ENCODE peak calls at places on chromosomes 12 and 14, in ten cellular contexts. P is NK-92 treated with Interleukin-12 subunit alpha and Interleukin-12 subunit beta, amount 100 ng/mL, for 24 hours; E is brain microvascular endothelial cell; W is heart right ventricle; N is WTC11; L is T-helper 2 cell; H is DMS53; Y is cardiac fibroblast; I is stimulated activated CD4-positive, alpha-beta T cell treated with anti-CD3 and anti-CD28 coated beads, Interleukin-2, amount 100 ng/mL, for 4 hours; C is stimulated activated CD8-positive, alpha-beta memory T cell treated with anti-CD3 and anti-CD28 coated beads, Interleukin-15, amount 100 ng/mL, for 4 hours. G is an unnamed sample.

GRCh38 chr14:51847489-51847796 is 13.0 kb upstream of the GNG2 start:
- DNase-seq in P (no peak), Y (no peak), W (no peak), E (no peak), C (no peak), L (no peak), I (no peak), H (no peak), N (no peak), G (no peak)

GRCh38 chr12:59382678-59383425 is 213.0 kb upstream of the SLC16A7 start:
- DNase-seq in N (no peak), H (no peak), L (no peak), W (no peak), I (no peak), Y (no peak), P (no peak), C (no peak), E (no peak), G (no peak)

GRCh38 chr14:72146241-72146640 is 214.0 kb downstream of the RGS6 start:
- DNase-seq in Y (no peak), I (no peak), N (no peak), C (no peak), P (no peak), H (no peak), E (no peak), L (no peak), W (no peak), G (no peak)

GRCh38 chr14:60681271-60681670 is 32.0 kb upstream of the SIX1 start:
- DNase-seq in W (no peak), E (no peak), P (no peak), Y (peak; percentile 19), H (no peak), C (no peak), I (no peak), L (no peak), N (no peak), G (no peak)

GRCh38 chr14:51643137-51643536 is 8.6 kb upstream of the FRMD6 start:
- DNase-seq in E (peak; percentile 77), L (no peak), I (no peak), Y (peak; percentile 84), H (no peak), P (no peak), C (no peak), W (no peak), N (no peak), G (no peak)

GRCh38 chr12:53300187-53300586 is 692 bp downstream of the MYG1 start:
- DNase-seq in I (no peak), Y (peak; percentile 69), L (no peak), W (no peak), E (peak; percentile 73), P (no peak), N (no peak), H (peak; percentile 47), C (no peak), G (no peak)

GRCh38 chr12:54259194-54260011 is 20.5 kb downstream of the CBX5 start:
- DNase-seq in C (no peak), N (peak; percentile 91), H (peak; percentile 98), P (no peak), W (peak; percentile 82), L (no peak), I (peak; percentile 33), E (peak; percentile 76), Y (peak; percentile 87), G (peak; percentile 56)

GRCh38 chr14:54338696-54339317 is 58.0 kb upstream of the CDKN3 start:
- DNase-seq in C (no peak), Y (peak; percentile 62), H (no peak), P (no peak), N (no peak), I (no peak), E (peak; percentile 40), W (no peak), L (no peak), G (peak; percentile 2)

GRCh38 chr12:32140867-32141266 is 34.2 kb downstream of the BICD1 start:
- DNase-seq in I (no peak), H (no peak), L (no peak), E (no peak), P (no peak), C (no peak), W (no peak), Y (no peak), N (no peak), G (peak; percentile 22)

GRCh38 chr14:39107624-39108023 is 4.6 kb upstream of the SEC23A start:
- DNase-seq in N (no peak), H (peak; percentile 58), L (no peak), I (no peak), W (no peak), E (no peak), C (no peak), P (no peak), Y (peak; percentile 62), G (no peak)

GRCh38 chr12:131001493-131001892 is 47.8 kb downstream of the ADGRD1 start:
- DNase-seq in W (no peak), N (no peak), E (no peak), C (no peak), L (no peak), H (peak; percentile 43), P (no peak), Y (no peak), I (no peak), G (no peak)

GRCh38 chr14:55707365-55707804 is 127.4 kb downstream of the KTN1 start:
- DNase-seq in L (no peak), P (no peak), W (no peak), I (no peak), C (no peak), N (no peak), Y (peak; percentile 77), H (peak; percentile 81), E (peak; percentile 35), G (no peak)

GRCh38 chr14:73007835-73008234 is 19.1 kb downstream of the ZFYVE1 start:
- DNase-seq in Y (no peak), N (no peak), C (no peak), E (no peak), H (no peak), L (no peak), I (no peak), W (no peak), P (no peak), G (no peak)